ENCODE peak calls at places on chromosomes 5 and 9, in nine cellular contexts. One of them, this sample, is unnamed.

GRCh38 chr9:88007291-88007650 is 32.9 kb upstream of the CDK20 start:
- DNase-seq in foreskin fibroblast: no peak
- DNase-seq in nucleus accumbens: no peak
- DNase-seq in naive thymus-derived CD4-positive, alpha-beta T cell: peak; percentile 22
- DNase-seq in stimulated activated CD8-positive, alpha-beta memory T cell treated with anti-CD3 and anti-CD28 coated beads, Interleukin-4, amount 100 ng/mL, for 1 hour: no peak
- DNase-seq in ELR: no peak
- DNase-seq in frontal cortex: no peak
- DNase-seq in ACHN: no peak
- DNase-seq in GM12865: peak; percentile 64
- DNase-seq in this sample: no peak

GRCh38 chr9:95715911-95716435 is 159.5 kb upstream of the ERCC6L2 start:
- DNase-seq in foreskin fibroblast: no peak
- DNase-seq in nucleus accumbens: no peak
- DNase-seq in naive thymus-derived CD4-positive, alpha-beta T cell: no peak
- DNase-seq in stimulated activated CD8-positive, alpha-beta memory T cell treated with anti-CD3 and anti-CD28 coated beads, Interleukin-4, amount 100 ng/mL, for 1 hour: no peak
- DNase-seq in ELR: no peak
- DNase-seq in frontal cortex: no peak
- DNase-seq in ACHN: no peak
- DNase-seq in GM12865: no peak
- DNase-seq in this sample: no peak

GRCh38 chr5:86964889-86965288 is 302.8 kb upstream of the RASA1 start:
- DNase-seq in foreskin fibroblast: no peak
- DNase-seq in nucleus accumbens: no peak
- DNase-seq in naive thymus-derived CD4-positive, alpha-beta T cell: no peak
- DNase-seq in stimulated activated CD8-positive, alpha-beta memory T cell treated with anti-CD3 and anti-CD28 coated beads, Interleukin-4, amount 100 ng/mL, for 1 hour: no peak
- DNase-seq in ELR: no peak
- DNase-seq in frontal cortex: no peak
- DNase-seq in ACHN: no peak
- DNase-seq in GM12865: no peak
- DNase-seq in this sample: no peak

GRCh38 chr9:82810902-82811301 is 252.0 kb downstream of the RASEF start:
- DNase-seq in foreskin fibroblast: no peak
- DNase-seq in nucleus accumbens: no peak
- DNase-seq in naive thymus-derived CD4-positive, alpha-beta T cell: no peak
- DNase-seq in stimulated activated CD8-positive, alpha-beta memory T cell treated with anti-CD3 and anti-CD28 coated beads, Interleukin-4, amount 100 ng/mL, for 1 hour: no peak
- DNase-seq in ELR: peak; percentile 46
- DNase-seq in frontal cortex: no peak
- DNase-seq in ACHN: peak; percentile 54
- DNase-seq in GM12865: no peak
- DNase-seq in this sample: no peak

GRCh38 chr5:72667708-72668107 is 148.8 kb upstream of the TNPO1 start:
- DNase-seq in foreskin fibroblast: no peak
- DNase-seq in nucleus accumbens: no peak
- DNase-seq in naive thymus-derived CD4-positive, alpha-beta T cell: no peak
- DNase-seq in stimulated activated CD8-positive, alpha-beta memory T cell treated with anti-CD3 and anti-CD28 coated beads, Interleukin-4, amount 100 ng/mL, for 1 hour: no peak
- DNase-seq in ELR: no peak
- DNase-seq in frontal cortex: no peak
- DNase-seq in ACHN: no peak
- DNase-seq in GM12865: no peak
- DNase-seq in this sample: no peak

GRCh38 chr5:20601678-20602100 is 613.7 kb upstream of the CDH18 start:
- DNase-seq in foreskin fibroblast: no peak
- DNase-seq in nucleus accumbens: no peak
- DNase-seq in naive thymus-derived CD4-positive, alpha-beta T cell: no peak
- DNase-seq in stimulated activated CD8-positive, alpha-beta memory T cell treated with anti-CD3 and anti-CD28 coated beads, Interleukin-4, amount 100 ng/mL, for 1 hour: no peak
- DNase-seq in ELR: peak; percentile 12
- DNase-seq in frontal cortex: no peak
- DNase-seq in ACHN: peak; percentile 84
- DNase-seq in GM12865: no peak
- DNase-seq in this sample: no peak

GRCh38 chr9:86667307-86667706 is 280.0 kb downstream of the GAS1 start:
- DNase-seq in foreskin fibroblast: peak; percentile 37
- DNase-seq in nucleus accumbens: no peak
- DNase-seq in naive thymus-derived CD4-positive, alpha-beta T cell: no peak
- DNase-seq in stimulated activated CD8-positive, alpha-beta memory T cell treated with anti-CD3 and anti-CD28 coated beads, Interleukin-4, amount 100 ng/mL, for 1 hour: no peak
- DNase-seq in ELR: peak; percentile 66
- DNase-seq in frontal cortex: no peak
- DNase-seq in ACHN: no peak
- DNase-seq in GM12865: no peak
- DNase-seq in this sample: no peak

GRCh38 chr5:40689442-40689841 is 9.7 kb downstream of the PTGER4 start:
- DNase-seq in foreskin fibroblast: peak; percentile 94
- DNase-seq in nucleus accumbens: no peak
- DNase-seq in naive thymus-derived CD4-positive, alpha-beta T cell: peak; percentile 55
- DNase-seq in stimulated activated CD8-positive, alpha-beta memory T cell treated with anti-CD3 and anti-CD28 coated beads, Interleukin-4, amount 100 ng/mL, for 1 hour: no peak
- DNase-seq in ELR: peak; percentile 99
- DNase-seq in frontal cortex: no peak
- DNase-seq in ACHN: peak; percentile 89
- DNase-seq in GM12865: peak; percentile 39
- DNase-seq in this sample: no peak

GRCh38 chr5:107670028-107670926 is 460 bp downstream of the EFNA5 start:
- DNase-seq in foreskin fibroblast: peak; percentile 33
- DNase-seq in nucleus accumbens: peak; percentile 14
- DNase-seq in naive thymus-derived CD4-positive, alpha-beta T cell: no peak
- DNase-seq in stimulated activated CD8-positive, alpha-beta memory T cell treated with anti-CD3 and anti-CD28 coated beads, Interleukin-4, amount 100 ng/mL, for 1 hour: no peak
- DNase-seq in ELR: peak; percentile 47
- DNase-seq in frontal cortex: no peak
- DNase-seq in ACHN: peak; percentile 29
- DNase-seq in GM12865: peak; percentile 78
- DNase-seq in this sample: no peak

GRCh38 chr5:147303976-147304375 is 69.2 kb downstream of the STK32A start:
- DNase-seq in foreskin fibroblast: peak; percentile 31
- DNase-seq in nucleus accumbens: no peak
- DNase-seq in naive thymus-derived CD4-positive, alpha-beta T cell: no peak
- DNase-seq in stimulated activated CD8-positive, alpha-beta memory T cell treated with anti-CD3 and anti-CD28 coated beads, Interleukin-4, amount 100 ng/mL, for 1 hour: no peak
- DNase-seq in ELR: peak; percentile 79
- DNase-seq in frontal cortex: no peak
- DNase-seq in ACHN: peak; percentile 7
- DNase-seq in GM12865: no peak
- DNase-seq in this sample: no peak

GRCh38 chr9:126516936-126517750 is 96.6 kb upstream of the LMX1B start:
- DNase-seq in foreskin fibroblast: peak; percentile 77
- DNase-seq in nucleus accumbens: no peak
- DNase-seq in naive thymus-derived CD4-positive, alpha-beta T cell: no peak
- DNase-seq in stimulated activated CD8-positive, alpha-beta memory T cell treated with anti-CD3 and anti-CD28 coated beads, Interleukin-4, amount 100 ng/mL, for 1 hour: no peak
- DNase-seq in ELR: peak; percentile 86
- DNase-seq in frontal cortex: peak; percentile 65
- DNase-seq in ACHN: peak; percentile 37
- DNase-seq in GM12865: no peak
- DNase-seq in this sample: peak; percentile 34

GRCh38 chr5:137501226-137501625 is 2.1 kb upstream of the SPOCK1 start:
- DNase-seq in foreskin fibroblast: no peak
- DNase-seq in nucleus accumbens: no peak
- DNase-seq in naive thymus-derived CD4-positive, alpha-beta T cell: no peak
- DNase-seq in stimulated activated CD8-positive, alpha-beta memory T cell treated with anti-CD3 and anti-CD28 coated beads, Interleukin-4, amount 100 ng/mL, for 1 hour: no peak
- DNase-seq in ELR: no peak
- DNase-seq in frontal cortex: no peak
- DNase-seq in ACHN: no peak
- DNase-seq in GM12865: no peak
- DNase-seq in this sample: no peak

GRCh38 chr9:105076729-105077128 is 148.8 kb upstream of the ABCA1 start:
- DNase-seq in foreskin fibroblast: no peak
- DNase-seq in nucleus accumbens: no peak
- DNase-seq in naive thymus-derived CD4-positive, alpha-beta T cell: no peak
- DNase-seq in stimulated activated CD8-positive, alpha-beta memory T cell treated with anti-CD3 and anti-CD28 coated beads, Interleukin-4, amount 100 ng/mL, for 1 hour: no peak
- DNase-seq in ELR: no peak
- DNase-seq in frontal cortex: no peak
- DNase-seq in ACHN: no peak
- DNase-seq in GM12865: no peak
- DNase-seq in this sample: no peak

GRCh38 chr5:142323480-142324376 is 1.1 kb downstream of the SPRY4 start:
- DNase-seq in foreskin fibroblast: no peak
- DNase-seq in nucleus accumbens: no peak
- DNase-seq in naive thymus-derived CD4-positive, alpha-beta T cell: no peak
- DNase-seq in stimulated activated CD8-positive, alpha-beta memory T cell treated with anti-CD3 and anti-CD28 coated beads, Interleukin-4, amount 100 ng/mL, for 1 hour: no peak
- DNase-seq in ELR: no peak
- DNase-seq in frontal cortex: no peak
- DNase-seq in ACHN: peak; percentile 47
- DNase-seq in GM12865: no peak
- DNase-seq in this sample: no peak

GRCh38 chr5:138533973-138534941 is 8.8 kb downstream of the ETF1 start:
- DNase-seq in foreskin fibroblast: no peak
- DNase-seq in nucleus accumbens: no peak
- DNase-seq in naive thymus-derived CD4-positive, alpha-beta T cell: no peak
- DNase-seq in stimulated activated CD8-positive, alpha-beta memory T cell treated with anti-CD3 and anti-CD28 coated beads, Interleukin-4, amount 100 ng/mL, for 1 hour: no peak
- DNase-seq in ELR: no peak
- DNase-seq in frontal cortex: no peak
- DNase-seq in ACHN: no peak
- DNase-seq in GM12865: no peak
- DNase-seq in this sample: no peak

GRCh38 chr9:125747765-125748510 is 765 bp downstream of the PBX3 start:
- DNase-seq in foreskin fibroblast: peak; percentile 10
- DNase-seq in nucleus accumbens: no peak
- DNase-seq in naive thymus-derived CD4-positive, alpha-beta T cell: peak; percentile 23
- DNase-seq in stimulated activated CD8-positive, alpha-beta memory T cell treated with anti-CD3 and anti-CD28 coated beads, Interleukin-4, amount 100 ng/mL, for 1 hour: no peak
- DNase-seq in ELR: peak; percentile 47
- DNase-seq in frontal cortex: peak; percentile 38
- DNase-seq in ACHN: peak; percentile 27
- DNase-seq in GM12865: peak; percentile 56
- DNase-seq in this sample: peak; percentile 43

GRCh38 chr9:69293186-69293585 is 31.8 kb upstream of the ENTREP1 start:
- DNase-seq in foreskin fibroblast: no peak
- DNase-seq in nucleus accumbens: no peak
- DNase-seq in naive thymus-derived CD4-positive, alpha-beta T cell: no peak
- DNase-seq in stimulated activated CD8-positive, alpha-beta memory T cell treated with anti-CD3 and anti-CD28 coated beads, Interleukin-4, amount 100 ng/mL, for 1 hour: no peak
- DNase-seq in ELR: peak; percentile 7
- DNase-seq in frontal cortex: no peak
- DNase-seq in ACHN: no peak
- DNase-seq in GM12865: no peak
- DNase-seq in this sample: no peak

GRCh38 chr5:138616508-138616907 is 41.3 kb upstream of the HSPA9 start:
- DNase-seq in foreskin fibroblast: no peak
- DNase-seq in nucleus accumbens: no peak
- DNase-seq in naive thymus-derived CD4-positive, alpha-beta T cell: no peak
- DNase-seq in stimulated activated CD8-positive, alpha-beta memory T cell treated with anti-CD3 and anti-CD28 coated beads, Interleukin-4, amount 100 ng/mL, for 1 hour: no peak
- DNase-seq in ELR: no peak
- DNase-seq in frontal cortex: no peak
- DNase-seq in ACHN: no peak
- DNase-seq in GM12865: no peak
- DNase-seq in this sample: no peak

This sample was measured in naive B cell.